ENCODE peak calls at places on chromosomes 5 and 9, in six cellular contexts. M is WTC11, G is body of pancreas, T is neural crest cell, S is cardiac fibroblast, L is tibial nerve. Y is an unnamed sample.

GRCh38 chr5:58818515-58818914 is 235.6 kb downstream of the RAB3C start:
- DNase-seq in M (no peak), G (no peak), T (no peak), S (no peak), L (no peak), Y (no peak)

GRCh38 chr9:36802171-36802920 is 229.7 kb downstream of the MELK start:
- DNase-seq in M (no peak), G (no peak), T (no peak), S (peak; percentile 53), L (peak; percentile 33), Y (no peak)

GRCh38 chr5:141345327-141345726 is 1.7 kb downstream of the PCDHGA3 start:
- DNase-seq in M (no peak), G (no peak), T (no peak), S (no peak), L (no peak), Y (no peak)

GRCh38 chr5:38121420-38121819 is 136.9 kb upstream of the EGFLAM start:
- DNase-seq in M (no peak), G (no peak), T (no peak), S (no peak), L (no peak), Y (no peak)

GRCh38 chr5:157371655-157372471 is 88.2 kb upstream of the NIPAL4 start:
- DNase-seq in M (no peak), G (no peak), T (no peak), S (peak; percentile 37), L (no peak), Y (no peak)

GRCh38 chr9:102237520-102237919 is 499.1 kb upstream of the GRIN3A start:
- DNase-seq in M (no peak), G (no peak), T (no peak), S (no peak), L (no peak), Y (no peak)

GRCh38 chr5:149581931-149582768 is 852 bp downstream of the ARHGEF37 start:
- DNase-seq in M (peak; percentile 35), G (peak; percentile 65), T (no peak), S (peak; percentile 37), L (no peak), Y (no peak)

GRCh38 chr5:137737349-137738256 is 1.7 kb upstream of the KLHL3 start:
- DNase-seq in M (no peak), G (peak; percentile 54), T (no peak), S (peak; percentile 85), L (no peak), Y (peak; percentile 66)

GRCh38 chr5:172407241-172407691 is 47.1 kb downstream of the SH3PXD2B start:
- DNase-seq in M (no peak), G (no peak), T (no peak), S (peak; percentile 40), L (no peak), Y (no peak)

GRCh38 chr5:92518318-92518913 is 1062.6 kb downstream of the NR2F1-AS1 start:
- DNase-seq in M (no peak), G (peak; percentile 13), T (no peak), S (peak; percentile 75), L (no peak), Y (peak; percentile 32)

GRCh38 chr9:123246534-123246933 is 21.9 kb downstream of the STRBP start:
- DNase-seq in M (no peak), G (no peak), T (no peak), S (peak; percentile 21), L (no peak), Y (no peak)

GRCh38 chr9:120845255-120845654 is 2.5 kb upstream of the PSMD5 start:
- DNase-seq in M (no peak), G (no peak), T (no peak), S (peak; percentile 20), L (no peak), Y (no peak)

GRCh38 chr9:1210954-1211353 is 160.8 kb downstream of the DMRT2 start:
- DNase-seq in M (no peak), G (no peak), T (no peak), S (no peak), L (no peak), Y (no peak)

GRCh38 chr5:155017610-155018009 is 4.1 kb downstream of the KIF4B start:
- DNase-seq in M (no peak), G (no peak), T (no peak), S (no peak), L (no peak), Y (no peak)

GRCh38 chr9:133727876-133728441 is 10.2 kb downstream of the SARDH start:
- DNase-seq in M (no peak), G (no peak), T (no peak), S (no peak), L (peak; percentile 10), Y (no peak)

GRCh38 chr5:144209421-144209820 is 38.7 kb downstream of the KCTD16 start:
- DNase-seq in M (no peak), G (no peak), T (no peak), S (no peak), L (no peak), Y (no peak)

GRCh38 chr5:95530441-95530840 is 24.3 kb downstream of the SKIC3 start:
- DNase-seq in M (no peak), G (no peak), T (no peak), S (peak; percentile 96), L (no peak), Y (no peak)

GRCh38 chr9:128072144-128073021 is 4.4 kb downstream of the SLC25A25 start:
- DNase-seq in M (no peak), G (peak; percentile 81), T (no peak), S (peak; percentile 88), L (peak; percentile 85), Y (peak; percentile 63)

GRCh38 chr5:41558295-41558694 is 47.9 kb upstream of the PLCXD3 start:
- DNase-seq in M (no peak), G (no peak), T (no peak), S (no peak), L (no peak), Y (no peak)

GRCh38 chr9:93910598-93910997 is 44.6 kb downstream of the BARX1 start:
- DNase-seq in M (no peak), G (no peak), T (no peak), S (no peak), L (no peak), Y (no peak)

GRCh38 chr9:93907551-93908199 is 47.5 kb downstream of the BARX1 start:
- DNase-seq in M (no peak), G (no peak), T (no peak), S (no peak), L (no peak), Y (no peak)

GRCh38 chr9:93909242-93909616 is 45.9 kb downstream of the BARX1 start:
- DNase-seq in M (no peak), G (no peak), T (no peak), S (no peak), L (no peak), Y (no peak)

GRCh38 chr9:93910196-93910595 is 45.0 kb downstream of the BARX1 start:
- DNase-seq in M (no peak), G (no peak), T (no peak), S (no peak), L (no peak), Y (no peak)

DNA sequence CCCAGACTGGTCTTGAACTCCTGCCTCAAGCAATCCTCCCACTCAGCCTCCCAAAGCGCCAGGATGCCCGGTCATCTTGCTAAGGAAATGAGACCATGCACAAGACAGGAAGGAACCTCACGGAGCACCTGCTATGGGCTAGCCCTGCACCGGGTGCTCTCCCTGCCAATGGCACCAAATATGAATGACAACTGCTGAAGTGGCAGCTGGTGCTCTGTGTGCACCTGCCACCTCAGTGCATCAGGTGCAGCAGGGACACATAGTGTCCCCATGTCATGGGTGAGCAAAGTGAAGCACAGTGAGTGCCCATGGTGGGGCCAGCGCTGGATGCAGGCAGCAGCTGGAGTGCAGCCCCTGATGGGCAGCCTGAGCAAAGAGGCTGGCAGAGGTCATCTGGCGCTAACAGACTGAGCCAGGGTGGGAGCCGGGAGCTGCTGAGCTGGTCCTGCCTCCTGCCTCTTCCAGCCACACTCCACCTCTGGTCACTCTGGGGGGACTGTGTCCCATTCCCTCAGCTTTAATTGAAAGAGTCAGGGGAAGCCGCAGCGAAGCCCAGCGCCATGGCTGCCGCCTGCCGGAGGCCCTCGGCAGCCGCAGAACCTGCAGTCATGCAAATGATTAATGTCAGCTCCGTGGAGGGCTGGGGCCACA is 46.4 kb downstream of the BARX1 start:
- DNase-seq in M (no peak), G (no peak), T (no peak), S (no peak), L (no peak), Y (peak; percentile 18)
- TF ChIP-seq CTCF in M (no peak), G (peak; percentile 61), T (peak; percentile 53), S (no peak), L (no peak), Y (no peak)

DNA sequence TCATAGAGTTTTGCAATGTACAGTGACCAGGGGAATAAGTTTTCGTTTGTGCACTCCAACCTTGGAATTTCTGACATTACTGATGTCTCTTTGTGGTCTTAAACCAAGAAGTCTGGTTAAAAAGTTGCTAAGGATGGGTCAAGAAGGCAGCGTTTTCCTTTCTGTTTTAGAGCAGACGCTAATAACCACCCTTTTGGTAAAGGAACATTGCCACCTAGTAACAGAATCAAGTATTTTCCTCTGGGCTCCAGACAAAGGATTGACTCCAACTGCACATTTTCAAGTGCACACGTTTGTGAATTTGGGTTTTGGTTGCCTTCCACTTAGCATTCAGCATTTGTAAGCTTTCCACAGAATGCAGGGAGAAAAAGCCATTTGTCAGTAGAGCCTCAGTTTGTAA is 22.2 kb upstream of the CEP78 start:
- DNase-seq in M (no peak), G (no peak), T (no peak), S (peak; percentile 42), L (no peak), Y (no peak)
- TF ChIP-seq CTCF in M (no peak), G (peak; percentile 35), T (peak; percentile 47), S (peak; percentile 31), L (peak; percentile 17), Y (no peak)

DNA sequence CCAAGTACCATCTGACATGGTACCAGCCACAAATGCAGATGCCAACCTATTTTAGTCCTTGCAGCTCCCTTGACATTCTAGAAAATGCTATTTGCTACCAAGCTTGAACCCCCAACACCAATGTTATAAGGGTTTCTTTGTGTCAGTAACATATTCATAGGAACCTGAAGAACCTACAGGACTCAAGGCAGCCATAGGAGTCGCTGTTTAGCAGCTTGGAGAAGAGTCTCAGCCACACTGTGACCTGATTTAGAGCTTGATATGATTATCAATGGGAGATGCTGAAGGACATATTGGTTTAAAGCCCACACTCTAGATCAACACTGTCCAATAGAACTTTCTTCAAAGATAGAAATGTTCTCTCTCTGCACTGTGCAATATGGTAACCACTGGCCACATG is 6.4 kb upstream of the ZFR start:
- DNase-seq in M (no peak), G (no peak), T (no peak), S (no peak), L (no peak), Y (no peak)
- TF ChIP-seq CTCF in M (no peak), G (no peak), T (peak; percentile 44), S (no peak), L (no peak), Y (no peak)

DNA sequence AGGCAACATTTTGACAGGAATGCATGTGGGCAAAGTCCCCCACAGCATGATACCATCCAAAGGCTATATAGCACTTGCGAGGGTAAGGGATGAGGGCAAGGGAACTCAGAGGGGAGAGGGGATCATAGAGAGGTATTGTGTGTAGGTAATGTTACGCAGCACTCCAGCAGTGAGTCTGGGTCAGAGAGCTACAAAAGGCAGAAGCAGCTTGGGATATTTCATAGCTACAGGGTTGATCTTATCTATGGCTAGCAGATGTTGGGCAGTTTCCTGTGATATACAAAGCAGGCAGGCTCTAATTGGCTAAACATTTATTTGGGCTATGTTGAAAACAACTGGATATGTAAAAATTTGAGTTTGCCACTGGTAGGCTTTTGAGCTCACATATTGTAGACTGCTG is 17.8 kb upstream of the SLCO4C1 start:
- DNase-seq in M (no peak), G (no peak), T (no peak), S (no peak), L (no peak), Y (no peak)
- TF ChIP-seq CTCF in M (no peak), G (no peak), T (no peak), S (no peak), L (no peak), Y (no peak)